ENCODE peak calls at places on chromosomes 4 and X, in four cellular contexts. X, B, S and G are unnamed samples.

GRCh38 chr4:186557486-186557885 is 2.1 kb upstream of the MTNR1A start:
- DNase-seq in X (no peak), B (no peak), S (no peak), G (no peak)

GRCh38 chrX:148885203-148885602 is 384.8 kb downstream of the AFF2 start:
- DNase-seq in X (no peak), B (no peak), S (no peak), G (no peak)

GRCh38 chrX:123731258-123731986 is 1.4 kb downstream of the THOC2 start:
- DNase-seq in X (no peak), B (peak), S (no peak), G (no peak)

GRCh38 chr4:43089730-43090129 is 197.2 kb downstream of the GRXCR1 start:
- DNase-seq in X (no peak), B (no peak), S (no peak), G (no peak)

GRCh38 chr4:86334020-86334750 is 25.7 kb downstream of the MAPK10 start:
- DNase-seq in X (no peak), B (no peak), S (no peak), G (no peak)

GRCh38 chr4:22534374-22534773 is 18.5 kb upstream of the ADGRA3 start:
- DNase-seq in X (no peak), B (no peak), S (no peak), G (no peak)

GRCh38 chr4:6772223-6772928 is 10.2 kb upstream of the KIAA0232 start:
- DNase-seq in X (no peak), B (no peak), S (no peak), G (no peak)

GRCh38 chr4:80138556-80139538 is 58.5 kb upstream of the PRDM8 start:
- DNase-seq in X (no peak), B (no peak), S (no peak), G (no peak)

GRCh38 chr4:55996611-55997010 is 47.9 kb downstream of the CEP135 start:
- DNase-seq in X (no peak), B (no peak), S (no peak), G (no peak)

GRCh38 chrX:110412971-110413726 is 54.5 kb downstream of the RTL9 start:
- DNase-seq in X (peak), B (peak), S (peak), G (peak)

GRCh38 chr4:7842384-7843279 is 97.0 kb downstream of the AFAP1 start:
- DNase-seq in X (peak), B (no peak), S (no peak), G (no peak)

GRCh38 chrX:74579597-74580209 is 34.7 kb downstream of the RLIM start:
- DNase-seq in X (no peak), B (no peak), S (no peak), G (no peak)

GRCh38 chrX:47751670-47752069 is 85.0 kb upstream of the ZNF81 start:
- DNase-seq in X (peak), B (peak), S (no peak), G (no peak)

GRCh38 chr4:173046144-173046543 is 122.5 kb upstream of the GALNT7 start:
- DNase-seq in X (no peak), B (no peak), S (no peak), G (no peak)

GRCh38 chr4:127698789-127699200 is 31.4 kb upstream of the SLC25A31 start:
- DNase-seq in X (peak), B (no peak), S (no peak), G (no peak)

DNA sequence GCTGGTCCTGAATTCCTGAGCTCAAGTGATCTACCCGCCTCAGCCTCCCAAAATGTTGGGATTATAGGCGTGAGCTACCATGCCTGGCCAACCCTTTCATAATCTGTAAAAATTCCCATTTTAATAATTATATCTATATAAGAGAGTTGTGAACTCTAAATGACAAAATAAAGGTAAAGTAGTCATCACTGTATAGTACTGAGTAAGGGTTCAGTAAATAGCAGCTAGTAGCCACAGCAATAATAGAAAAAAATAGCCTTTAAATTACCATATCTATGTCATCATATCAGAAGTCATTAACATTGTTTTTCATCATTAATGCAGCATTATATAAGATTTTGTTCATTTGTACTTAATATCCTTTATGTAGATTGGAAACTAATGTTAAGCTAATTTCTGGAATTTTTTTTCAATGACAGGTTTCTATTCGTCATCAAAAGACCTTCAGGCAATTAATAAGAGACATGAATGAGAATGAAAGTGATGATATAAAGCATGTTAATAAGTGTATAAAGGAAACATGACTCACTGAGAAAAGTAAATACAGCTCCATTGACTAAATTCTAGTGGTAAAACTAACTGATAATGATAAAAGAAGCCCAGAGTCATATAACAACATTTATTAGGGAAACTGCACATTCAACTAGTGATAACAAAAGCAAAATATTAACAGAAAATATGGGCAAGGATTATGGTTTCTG is 85.9 kb upstream of the UGT8 start:
- DNase-seq in X (no peak), B (no peak), S (no peak), G (no peak)
- TF ChIP-seq HDAC2 in X (no peak), B (no peak), S (no peak), G (no peak)

GRCh38 chr4:182288534-182288933 is 45.3 kb downstream of the TENM3 start:
- DNase-seq in X (no peak), B (no peak), S (no peak), G (no peak)

GRCh38 chr4:182289809-182290208 is 46.6 kb downstream of the TENM3 start:
- DNase-seq in X (no peak), B (no peak), S (no peak), G (no peak)

GRCh38 chr4:182286936-182287335 is 43.7 kb downstream of the TENM3 start:
- DNase-seq in X (no peak), B (no peak), S (no peak), G (no peak)

GRCh38 chr4:182280439-182281111 is 37.4 kb downstream of the TENM3 start:
- DNase-seq in X (no peak), B (no peak), S (no peak), G (no peak)

GRCh38 chr4:182286035-182286434 is 42.8 kb downstream of the TENM3 start:
- DNase-seq in X (no peak), B (no peak), S (no peak), G (no peak)
- TF ChIP-seq HDAC2 in X (no peak), B (no peak), S (no peak), G (no peak)

GRCh38 chr4:88008133-88008621 is 742 bp downstream of the PKD2 start:
- DNase-seq in X (peak), B (peak), S (peak), G (no peak)
- TF ChIP-seq HDAC2 in X (no peak), B (no peak), S (no peak), G (peak)

DNA sequence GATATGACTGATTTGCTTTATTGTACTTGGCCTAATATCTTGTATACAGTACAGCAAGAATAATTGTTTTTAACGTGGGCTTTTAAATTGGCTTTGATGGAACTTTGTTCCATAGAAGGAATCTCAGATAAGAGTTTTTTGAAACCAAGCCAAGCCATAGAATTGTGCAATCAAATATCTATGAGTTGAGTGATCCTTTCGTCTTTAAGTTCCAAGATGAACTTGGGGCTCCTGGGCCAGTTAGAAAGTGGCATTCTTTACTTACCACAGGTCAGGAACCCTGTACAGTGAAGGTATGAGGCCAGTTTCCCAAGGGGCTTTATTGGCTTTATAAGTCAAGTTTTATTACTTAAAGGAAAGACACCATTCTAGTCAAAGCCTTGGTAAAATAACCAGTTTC is 2104.2 kb downstream of the PCDH7 start:
- DNase-seq in X (no peak), B (no peak), S (no peak), G (no peak)
- TF ChIP-seq HDAC2 in X (no peak), B (no peak), S (no peak), G (no peak)

GRCh38 chr4:88681209-88681608 is 16.4 kb downstream of the NAP1L5 start:
- DNase-seq in X (no peak), B (no peak), S (no peak), G (no peak)
- TF ChIP-seq HDAC2 in X (no peak), B (no peak), S (no peak), G (no peak)

GRCh38 chrX:9430346-9430745 is 34.5 kb upstream of the TBL1X start:
- DNase-seq in X (no peak), B (no peak), S (no peak), G (no peak)

GRCh38 chrX:9433596-9433995 is 31.3 kb upstream of the TBL1X start:
- DNase-seq in X (no peak), B (no peak), S (no peak), G (no peak)

GRCh38 chrX:9431281-9431680 is 33.6 kb upstream of the TBL1X start:
- DNase-seq in X (no peak), B (no peak), S (no peak), G (no peak)

GRCh38 chrX:9434151-9434550 is 30.7 kb upstream of the TBL1X start:
- DNase-seq in X (no peak), B (no peak), S (no peak), G (no peak)

GRCh38 chrX:9429767-9430166 is 35.1 kb upstream of the TBL1X start:
- DNase-seq in X (no peak), B (no peak), S (no peak), G (no peak)
- TF ChIP-seq HDAC2 in X (no peak), B (no peak), S (no peak), G (no peak)

DNA sequence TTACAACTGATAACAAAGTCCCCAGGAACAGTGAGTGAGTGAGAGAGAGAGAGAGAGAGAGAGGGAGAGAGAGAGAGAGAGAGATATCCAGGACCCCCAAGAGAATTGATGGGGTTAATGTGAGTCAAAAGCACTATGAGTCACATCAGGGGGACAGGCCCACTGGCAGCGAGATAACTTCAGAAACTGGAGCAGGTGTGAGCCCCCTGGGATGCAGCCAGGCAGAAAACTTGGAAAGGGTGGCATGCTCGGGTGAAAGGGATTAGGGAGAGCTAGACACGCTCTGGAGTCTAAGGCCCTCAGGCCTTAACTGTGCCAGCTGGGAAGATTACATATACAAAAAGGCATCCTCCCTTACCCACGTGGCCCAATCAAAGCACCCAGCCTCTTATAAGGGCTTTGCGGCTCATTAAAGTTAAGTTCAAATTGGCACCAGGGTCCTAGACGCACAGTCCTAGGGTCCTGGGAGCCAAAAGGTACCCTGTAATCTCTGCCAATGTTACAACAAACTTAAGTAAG is 843 bp downstream of the ACOT9 start:
- DNase-seq in X (peak), B (peak), S (peak), G (no peak)
- TF ChIP-seq HDAC2 in X (no peak), B (no peak), S (no peak), G (no peak)

DNA sequence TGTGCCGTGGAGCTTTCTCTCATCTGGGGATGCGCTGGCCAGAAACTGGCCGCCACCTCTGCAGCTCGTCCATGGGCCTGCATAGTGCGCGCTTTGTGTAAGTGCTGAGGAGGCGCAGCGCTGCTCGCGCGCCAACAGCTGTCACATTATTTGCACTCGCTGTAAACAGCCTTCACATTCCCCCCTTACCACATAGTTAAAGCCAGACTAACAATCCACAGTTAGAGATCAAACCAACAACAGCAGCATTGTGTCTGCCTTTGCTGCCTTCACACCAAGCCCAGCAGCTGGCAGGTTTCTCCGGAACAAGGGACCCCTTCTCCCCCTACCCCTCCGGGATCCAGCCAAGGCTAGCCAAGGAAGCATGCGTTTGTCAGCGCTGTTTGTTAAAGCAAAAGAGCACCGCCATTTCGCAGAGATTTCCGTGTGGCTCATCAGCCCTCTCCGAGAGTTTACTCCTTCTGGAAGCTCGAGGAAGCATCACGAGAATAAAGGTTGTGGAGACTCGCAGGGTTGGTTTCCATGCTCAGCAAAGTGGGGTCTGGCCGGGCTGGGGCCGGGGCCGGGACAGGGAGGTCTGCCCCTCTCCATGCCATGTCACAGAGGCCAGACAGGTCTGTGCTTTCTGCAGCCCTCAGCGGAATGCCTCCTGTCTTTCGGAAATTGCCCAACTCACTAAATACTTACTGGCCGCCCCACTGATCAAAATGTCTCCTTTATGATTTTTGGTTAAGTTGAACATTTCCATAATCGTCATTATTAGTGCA is 11.0 kb downstream of the BCOR start:
- DNase-seq in X (no peak), B (peak), S (no peak), G (no peak)
- TF ChIP-seq HDAC2 in X (no peak), B (no peak), S (no peak), G (no peak)